ENCODE peak calls at places on chromosome 16, in ten cellular contexts. One of them, this sample, is unnamed.

GRCh38 chr16:81798311-81799137 is 19.4 kb downstream of the PLCG2 start:
- DNase-seq in heart left ventricle: no peak
- DNase-seq in GM12891: no peak
- DNase-seq in ovary: no peak
- DNase-seq in A549: no peak
- DNase-seq in uterus: no peak
- DNase-seq in spleen: peak
- DNase-seq in sigmoid colon: no peak
- DNase-seq in breast epithelium: no peak
- DNase-seq in Peyer's patch: peak
- DNase-seq in this sample: no peak

GRCh38 chr16:73232555-73233422 is 184.9 kb upstream of the ZFHX3 start:
- DNase-seq in heart left ventricle: peak
- DNase-seq in GM12891: no peak
- DNase-seq in ovary: peak
- DNase-seq in A549: peak
- DNase-seq in uterus: peak
- DNase-seq in spleen: no peak
- DNase-seq in sigmoid colon: peak
- DNase-seq in breast epithelium: no peak
- DNase-seq in Peyer's patch: no peak
- DNase-seq in this sample: no peak

GRCh38 chr16:69273009-69273408 is 38.1 kb upstream of the VPS4A start:
- DNase-seq in heart left ventricle: no peak
- DNase-seq in GM12891: no peak
- DNase-seq in ovary: no peak
- DNase-seq in A549: no peak
- DNase-seq in uterus: no peak
- DNase-seq in spleen: no peak
- DNase-seq in sigmoid colon: no peak
- DNase-seq in breast epithelium: no peak
- DNase-seq in Peyer's patch: no peak
- DNase-seq in this sample: no peak

GRCh38 chr16:4200000-4200780 is 41.7 kb downstream of the SRL start:
- DNase-seq in heart left ventricle: peak
- DNase-seq in GM12891: no peak
- DNase-seq in ovary: peak
- DNase-seq in A549: peak
- DNase-seq in uterus: peak
- DNase-seq in spleen: no peak
- DNase-seq in sigmoid colon: peak
- DNase-seq in breast epithelium: peak
- DNase-seq in Peyer's patch: peak
- DNase-seq in this sample: peak

GRCh38 chr16:79008869-79009179 is 591.7 kb downstream of the MAF start:
- DNase-seq in heart left ventricle: no peak
- DNase-seq in GM12891: no peak
- DNase-seq in ovary: no peak
- DNase-seq in A549: no peak
- DNase-seq in uterus: no peak
- DNase-seq in spleen: no peak
- DNase-seq in sigmoid colon: no peak
- DNase-seq in breast epithelium: no peak
- DNase-seq in Peyer's patch: no peak
- DNase-seq in this sample: no peak

GRCh38 chr16:13629704-13630103 is 290.2 kb upstream of the ERCC4 start:
- DNase-seq in heart left ventricle: no peak
- DNase-seq in GM12891: no peak
- DNase-seq in ovary: no peak
- DNase-seq in A549: no peak
- DNase-seq in uterus: no peak
- DNase-seq in spleen: no peak
- DNase-seq in sigmoid colon: no peak
- DNase-seq in breast epithelium: no peak
- DNase-seq in Peyer's patch: no peak
- DNase-seq in this sample: no peak

GRCh38 chr16:56800355-56800754 is 64.7 kb upstream of the SLC12A3 start:
- DNase-seq in heart left ventricle: no peak
- DNase-seq in GM12891: no peak
- DNase-seq in ovary: no peak
- DNase-seq in A549: no peak
- DNase-seq in uterus: no peak
- DNase-seq in spleen: no peak
- DNase-seq in sigmoid colon: no peak
- DNase-seq in breast epithelium: no peak
- DNase-seq in Peyer's patch: no peak
- DNase-seq in this sample: no peak

GRCh38 chr16:55418586-55418985 is 60.4 kb upstream of the MMP2 start:
- DNase-seq in heart left ventricle: no peak
- DNase-seq in GM12891: no peak
- DNase-seq in ovary: no peak
- DNase-seq in A549: no peak
- DNase-seq in uterus: no peak
- DNase-seq in spleen: no peak
- DNase-seq in sigmoid colon: no peak
- DNase-seq in breast epithelium: no peak
- DNase-seq in Peyer's patch: no peak
- DNase-seq in this sample: no peak

GRCh38 chr16:29898135-29898534 is 1.2 kb downstream of the SEZ6L2 start:
- DNase-seq in heart left ventricle: no peak
- DNase-seq in GM12891: no peak
- DNase-seq in ovary: no peak
- DNase-seq in A549: no peak
- DNase-seq in uterus: no peak
- DNase-seq in spleen: no peak
- DNase-seq in sigmoid colon: no peak
- DNase-seq in breast epithelium: no peak
- DNase-seq in Peyer's patch: no peak
- DNase-seq in this sample: no peak

GRCh38 chr16:81521141-81521626 is 76.6 kb downstream of the CMIP start:
- DNase-seq in heart left ventricle: no peak
- DNase-seq in GM12891: peak
- DNase-seq in ovary: no peak
- DNase-seq in A549: no peak
- DNase-seq in uterus: no peak
- DNase-seq in spleen: peak
- DNase-seq in sigmoid colon: no peak
- DNase-seq in breast epithelium: no peak
- DNase-seq in Peyer's patch: peak
- DNase-seq in this sample: no peak

GRCh38 chr16:54282202-54282922 is 4.2 kb downstream of the IRX3 start:
- DNase-seq in heart left ventricle: peak
- DNase-seq in GM12891: no peak
- DNase-seq in ovary: peak
- DNase-seq in A549: peak
- DNase-seq in uterus: no peak
- DNase-seq in spleen: no peak
- DNase-seq in sigmoid colon: no peak
- DNase-seq in breast epithelium: peak
- DNase-seq in Peyer's patch: no peak
- DNase-seq in this sample: no peak

DNA sequence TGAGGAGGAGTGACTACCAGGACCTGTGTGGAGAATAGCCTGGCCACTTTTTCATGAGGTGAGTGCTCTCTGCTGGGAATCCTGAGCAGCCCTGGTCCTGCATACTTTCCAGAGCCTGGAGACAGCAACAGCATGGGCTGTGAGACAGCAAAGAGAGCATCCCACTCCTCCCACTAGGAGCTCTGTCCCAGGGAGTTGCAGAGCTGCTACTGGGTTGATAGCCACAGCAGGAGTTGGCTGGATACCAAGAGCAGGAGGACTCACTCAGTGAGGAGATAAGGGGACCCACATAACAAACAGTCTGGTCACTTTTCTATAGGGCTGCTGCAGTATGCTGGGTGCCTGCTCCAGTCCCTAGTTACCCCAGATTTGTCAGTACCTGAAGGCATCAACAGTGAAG is 439.3 kb upstream of the CDH8 start:
- DNase-seq in heart left ventricle: no peak
- DNase-seq in GM12891: no peak
- DNase-seq in ovary: no peak
- DNase-seq in A549: no peak
- DNase-seq in uterus: no peak
- DNase-seq in spleen: no peak
- DNase-seq in sigmoid colon: no peak
- DNase-seq in breast epithelium: no peak
- DNase-seq in Peyer's patch: no peak
- DNase-seq in this sample: no peak
- TF ChIP-seq POLR2A in heart left ventricle: no peak
- TF ChIP-seq POLR2A in GM12891: no peak
- TF ChIP-seq POLR2A in ovary: no peak
- TF ChIP-seq POLR2A in A549: no peak
- TF ChIP-seq POLR2A in uterus: no peak
- TF ChIP-seq POLR2A in spleen: no peak
- TF ChIP-seq POLR2A in sigmoid colon: no peak
- TF ChIP-seq POLR2A in breast epithelium: no peak
- TF ChIP-seq POLR2A in Peyer's patch: no peak
- TF ChIP-seq POLR2A in this sample: no peak

DNA sequence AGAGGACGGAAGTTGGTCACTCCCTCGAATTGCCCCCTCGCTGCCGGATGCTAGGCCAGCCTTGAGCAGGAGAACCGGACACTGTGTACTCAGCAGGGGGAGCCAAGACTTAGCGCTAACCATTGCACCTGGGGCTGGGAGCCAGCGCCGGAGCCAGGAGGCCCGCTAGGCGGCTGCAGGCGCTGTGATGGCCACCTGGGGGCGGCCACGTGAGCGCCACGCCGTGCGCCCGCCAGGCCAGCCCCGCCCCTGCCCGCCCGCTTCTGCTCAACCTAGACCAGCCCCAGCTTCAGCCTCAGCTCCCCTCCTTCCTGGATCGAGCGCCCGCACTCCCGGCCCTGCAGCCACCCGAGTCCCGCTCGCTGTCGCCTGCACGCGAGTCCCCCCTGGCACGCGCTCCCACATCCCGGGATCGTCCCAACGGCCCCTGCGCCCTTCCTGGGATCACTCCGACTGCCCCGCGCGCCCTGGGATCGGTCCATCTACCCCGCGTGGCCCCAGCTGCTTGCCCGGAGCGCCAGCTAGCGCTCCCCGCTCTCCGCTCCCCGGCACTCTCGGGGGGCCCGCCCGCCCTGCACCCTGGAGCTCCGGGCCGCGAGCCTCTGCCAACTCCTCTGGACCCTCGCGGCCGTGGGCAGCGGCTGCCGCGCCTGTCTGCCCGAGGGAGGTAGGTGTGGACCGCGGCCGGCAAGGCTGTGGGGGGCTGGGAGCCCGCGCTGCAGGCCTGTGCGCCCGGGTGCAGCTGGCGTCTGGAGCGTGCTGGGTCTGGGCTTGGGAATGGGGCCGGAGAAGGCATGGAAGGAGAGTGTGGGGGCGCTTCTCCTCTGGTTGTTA is at the start of gene EEF2K:
- DNase-seq in heart left ventricle: peak
- DNase-seq in GM12891: peak
- DNase-seq in ovary: peak
- DNase-seq in A549: peak
- DNase-seq in uterus: peak
- DNase-seq in spleen: peak
- DNase-seq in sigmoid colon: peak
- DNase-seq in breast epithelium: peak
- DNase-seq in Peyer's patch: peak
- DNase-seq in this sample: peak
- TF ChIP-seq POLR2A in heart left ventricle: peak
- TF ChIP-seq POLR2A in GM12891: peak
- TF ChIP-seq POLR2A in ovary: peak
- TF ChIP-seq POLR2A in A549: peak
- TF ChIP-seq POLR2A in uterus: peak
- TF ChIP-seq POLR2A in spleen: no peak
- TF ChIP-seq POLR2A in sigmoid colon: peak
- TF ChIP-seq POLR2A in breast epithelium: no peak
- TF ChIP-seq POLR2A in Peyer's patch: no peak
- TF ChIP-seq POLR2A in this sample: peak

DNA sequence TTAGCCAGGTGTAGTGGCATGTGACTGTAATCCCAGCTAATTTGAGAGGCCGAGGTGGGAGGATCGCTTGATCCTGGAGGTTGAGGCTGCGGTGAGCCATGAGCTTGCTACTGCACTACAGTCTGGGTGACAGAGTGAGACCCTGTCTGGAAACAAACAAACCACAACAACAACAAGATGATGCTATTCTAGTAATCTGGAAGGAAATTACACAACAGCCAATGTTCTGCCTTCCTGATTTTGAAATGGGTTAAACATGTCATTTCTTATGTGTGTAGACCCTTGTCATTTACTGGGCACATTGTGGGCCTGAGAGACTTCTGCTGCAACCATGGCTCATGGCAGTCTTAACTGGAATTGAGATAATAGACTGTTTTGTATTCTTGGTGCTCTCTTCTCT is 5.9 kb downstream of the COQ7 start:
- DNase-seq in heart left ventricle: no peak
- DNase-seq in GM12891: no peak
- DNase-seq in ovary: no peak
- DNase-seq in A549: no peak
- DNase-seq in uterus: no peak
- DNase-seq in spleen: no peak
- DNase-seq in sigmoid colon: no peak
- DNase-seq in breast epithelium: no peak
- DNase-seq in Peyer's patch: no peak
- DNase-seq in this sample: no peak
- TF ChIP-seq POLR2A in heart left ventricle: no peak
- TF ChIP-seq POLR2A in GM12891: no peak
- TF ChIP-seq POLR2A in ovary: no peak
- TF ChIP-seq POLR2A in A549: no peak
- TF ChIP-seq POLR2A in uterus: no peak
- TF ChIP-seq POLR2A in spleen: no peak
- TF ChIP-seq POLR2A in sigmoid colon: no peak
- TF ChIP-seq POLR2A in breast epithelium: no peak
- TF ChIP-seq POLR2A in Peyer's patch: no peak
- TF ChIP-seq POLR2A in this sample: no peak

GRCh38 chr16:89829630-89830437 is 1.6 kb downstream of the SPIRE2 start:
- DNase-seq in heart left ventricle: no peak
- DNase-seq in GM12891: no peak
- DNase-seq in ovary: no peak
- DNase-seq in A549: no peak
- DNase-seq in uterus: no peak
- DNase-seq in spleen: no peak
- DNase-seq in sigmoid colon: no peak
- DNase-seq in breast epithelium: no peak
- DNase-seq in Peyer's patch: no peak
- DNase-seq in this sample: no peak

GRCh38 chr16:89828199-89828869 is at the start of gene SPIRE2:
- DNase-seq in heart left ventricle: peak
- DNase-seq in GM12891: peak
- DNase-seq in ovary: peak
- DNase-seq in A549: peak
- DNase-seq in uterus: peak
- DNase-seq in spleen: peak
- DNase-seq in sigmoid colon: peak
- DNase-seq in breast epithelium: peak
- DNase-seq in Peyer's patch: peak
- DNase-seq in this sample: peak

GRCh38 chr16:89827383-89828198 is 684 bp upstream of the SPIRE2 start:
- DNase-seq in heart left ventricle: peak
- DNase-seq in GM12891: no peak
- DNase-seq in ovary: peak
- DNase-seq in A549: peak
- DNase-seq in uterus: no peak
- DNase-seq in spleen: no peak
- DNase-seq in sigmoid colon: no peak
- DNase-seq in breast epithelium: peak
- DNase-seq in Peyer's patch: no peak
- DNase-seq in this sample: no peak

GRCh38 chr16:89826531-89827382 is 1.5 kb upstream of the SPIRE2 start:
- DNase-seq in heart left ventricle: no peak
- DNase-seq in GM12891: no peak
- DNase-seq in ovary: no peak
- DNase-seq in A549: peak
- DNase-seq in uterus: no peak
- DNase-seq in spleen: no peak
- DNase-seq in sigmoid colon: no peak
- DNase-seq in breast epithelium: no peak
- DNase-seq in Peyer's patch: no peak
- DNase-seq in this sample: no peak

GRCh38 chr16:89828870-89829629 is 775 bp downstream of the SPIRE2 start:
- DNase-seq in heart left ventricle: no peak
- DNase-seq in GM12891: no peak
- DNase-seq in ovary: no peak
- DNase-seq in A549: no peak
- DNase-seq in uterus: no peak
- DNase-seq in spleen: no peak
- DNase-seq in sigmoid colon: no peak
- DNase-seq in breast epithelium: no peak
- DNase-seq in Peyer's patch: no peak
- DNase-seq in this sample: no peak
- TF ChIP-seq POLR2A in heart left ventricle: no peak
- TF ChIP-seq POLR2A in GM12891: no peak
- TF ChIP-seq POLR2A in ovary: no peak
- TF ChIP-seq POLR2A in A549: no peak
- TF ChIP-seq POLR2A in uterus: no peak
- TF ChIP-seq POLR2A in spleen: no peak
- TF ChIP-seq POLR2A in sigmoid colon: no peak
- TF ChIP-seq POLR2A in breast epithelium: no peak
- TF ChIP-seq POLR2A in Peyer's patch: no peak
- TF ChIP-seq POLR2A in this sample: no peak